ENCODE peak calls at places on chromosomes 13 and 19, in five cellular contexts. I is adrenal gland, J is lower lobe of right lung, U is A549, V is WERI-Rb-1. S is an unnamed sample.

GRCh38 chr13:31119966-31120733 is 41.6 kb downstream of the HSPH1 start:
- DNase-seq in I (no peak), J (no peak), U (no peak), V (no peak), S (no peak)

GRCh38 chr13:23622991-23623390 is 52.8 kb downstream of the TNFRSF19 start:
- DNase-seq in I (no peak), J (no peak), U (no peak), V (no peak), S (no peak)

GRCh38 chr19:46579286-46579944 is 21.7 kb upstream of the CALM3 start:
- DNase-seq in I (no peak), J (no peak), U (peak), V (no peak), S (peak)

GRCh38 chr13:23859904-23860303 is 29.3 kb downstream of the MIPEP start:
- DNase-seq in I (no peak), J (no peak), U (no peak), V (no peak), S (no peak)

GRCh38 chr19:2345794-2346663 is 14.0 kb upstream of the TMPRSS9 start:
- DNase-seq in I (no peak), J (peak), U (no peak), V (no peak), S (no peak)

GRCh38 chr19:44704982-44705381 is 6.0 kb downstream of the CEACAM16 start:
- DNase-seq in I (no peak), J (no peak), U (no peak), V (no peak), S (no peak)

GRCh38 chr13:19604306-19604705 is 29.2 kb upstream of the MPHOSPH8 start:
- DNase-seq in I (no peak), J (no peak), U (peak), V (no peak), S (no peak)

GRCh38 chr13:63438951-63439350 is 2023.3 kb upstream of the PCDH20 start:
- DNase-seq in I (no peak), J (no peak), U (no peak), V (no peak), S (no peak)

GRCh38 chr19:51296331-51297093 is 14.9 kb upstream of the IGLON5 start:
- DNase-seq in I (no peak), J (no peak), U (peak), V (peak), S (no peak)

GRCh38 chr13:52696566-52696965 is 43.1 kb downstream of the CNMD start:
- DNase-seq in I (no peak), J (no peak), U (no peak), V (no peak), S (no peak)

GRCh38 chr13:24187185-24187584 is 26.7 kb downstream of the SPATA13 start:
- DNase-seq in I (no peak), J (no peak), U (no peak), V (no peak), S (no peak)

GRCh38 chr13:38223093-38223492 is 126.6 kb upstream of the UFM1 start:
- DNase-seq in I (no peak), J (no peak), U (no peak), V (peak), S (no peak)

GRCh38 chr19:10283301-10283733 is 3.4 kb upstream of the ICAM4 start:
- DNase-seq in I (no peak), J (peak), U (no peak), V (no peak), S (no peak)

GRCh38 chr13:24911135-24911524 is 147.2 kb downstream of the RNF17 start:
- DNase-seq in I (no peak), J (no peak), U (peak), V (no peak), S (peak)

GRCh38 chr19:45419396-45419795 is 4.3 kb downstream of the ERCC1 start:
- DNase-seq in I (no peak), J (no peak), U (no peak), V (no peak), S (no peak)

GRCh38 chr13:72346716-72347115 is 380.7 kb downstream of the MZT1 start:
- DNase-seq in I (no peak), J (no peak), U (no peak), V (no peak), S (no peak)

GRCh38 chr13:36862002-36862706 is 43.1 kb downstream of the RFXAP start:
- DNase-seq in I (no peak), J (no peak), U (no peak), V (no peak), S (no peak)

GRCh38 chr13:113273856-113274590 is 23.0 kb upstream of the LAMP1 start:
- DNase-seq in I (peak), J (peak), U (no peak), V (peak), S (no peak)

GRCh38 chr13:59776924-59777690 is 386.6 kb downstream of the DIAPH3 start:
- DNase-seq in I (no peak), J (no peak), U (no peak), V (no peak), S (peak)

GRCh38 chr13:35797946-35798345 is 321.5 kb upstream of the MAB21L1 start:
- DNase-seq in I (no peak), J (no peak), U (no peak), V (no peak), S (no peak)

GRCh38 chr13:66159526-66159925 is 1070.6 kb downstream of the PCDH9 start:
- DNase-seq in I (no peak), J (no peak), U (no peak), V (no peak), S (no peak)

GRCh38 chr19:15137777-15138176 is 30.6 kb downstream of the SYDE1 start:
- DNase-seq in I (no peak), J (no peak), U (no peak), V (no peak), S (no peak)

GRCh38 chr19:35509018-35509652 is 4.3 kb downstream of the DMKN start:
- DNase-seq in I (no peak), J (peak), U (peak), V (peak), S (peak)

GRCh38 chr13:106063591-106064308 is 471.7 kb downstream of the EFNB2 start:
- DNase-seq in I (no peak), J (no peak), U (no peak), V (no peak), S (peak)

GRCh38 chr13:50244355-50244912 is 229.2 kb downstream of the KCNRG start:
- DNase-seq in I (no peak), J (no peak), U (no peak), V (no peak), S (no peak)

GRCh38 chr13:38543561-38543960 is 143.3 kb upstream of the FREM2 start:
- DNase-seq in I (no peak), J (no peak), U (no peak), V (no peak), S (no peak)

DNA sequence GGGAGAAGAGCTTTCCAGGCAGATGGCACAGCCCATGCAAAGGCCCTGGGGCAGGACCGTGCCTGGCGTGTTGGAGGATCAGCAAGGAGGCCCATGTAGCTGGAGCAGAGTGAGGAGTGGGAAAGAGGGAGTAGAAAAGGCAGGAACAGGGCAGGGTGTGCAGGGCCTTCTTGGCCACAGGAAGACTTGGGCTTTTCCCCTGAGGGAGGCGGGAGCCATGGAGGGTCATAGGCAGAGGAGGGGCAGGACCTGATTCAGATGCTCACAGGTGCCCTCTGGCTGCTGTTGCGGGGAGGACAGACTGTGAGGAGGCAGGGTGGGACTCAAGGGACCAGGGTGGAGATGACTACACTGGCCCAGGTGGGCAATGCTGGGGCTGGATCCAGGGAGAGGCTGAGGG is 13.8 kb upstream of the PTPRS start:
- DNase-seq in I (no peak), J (no peak), U (peak), V (peak), S (no peak)
- TF ChIP-seq CTCF in I (no peak), J (no peak), U (no peak), V (peak), S (peak)

GRCh38 chr13:110298566-110299321 is 8.2 kb downstream of the COL4A1 start:
- DNase-seq in I (peak), J (no peak), U (no peak), V (no peak), S (no peak)
- H3K27ac ChIP-seq in I (no peak), J (peak), U (no peak), V (no peak), S (no peak)

DNA sequence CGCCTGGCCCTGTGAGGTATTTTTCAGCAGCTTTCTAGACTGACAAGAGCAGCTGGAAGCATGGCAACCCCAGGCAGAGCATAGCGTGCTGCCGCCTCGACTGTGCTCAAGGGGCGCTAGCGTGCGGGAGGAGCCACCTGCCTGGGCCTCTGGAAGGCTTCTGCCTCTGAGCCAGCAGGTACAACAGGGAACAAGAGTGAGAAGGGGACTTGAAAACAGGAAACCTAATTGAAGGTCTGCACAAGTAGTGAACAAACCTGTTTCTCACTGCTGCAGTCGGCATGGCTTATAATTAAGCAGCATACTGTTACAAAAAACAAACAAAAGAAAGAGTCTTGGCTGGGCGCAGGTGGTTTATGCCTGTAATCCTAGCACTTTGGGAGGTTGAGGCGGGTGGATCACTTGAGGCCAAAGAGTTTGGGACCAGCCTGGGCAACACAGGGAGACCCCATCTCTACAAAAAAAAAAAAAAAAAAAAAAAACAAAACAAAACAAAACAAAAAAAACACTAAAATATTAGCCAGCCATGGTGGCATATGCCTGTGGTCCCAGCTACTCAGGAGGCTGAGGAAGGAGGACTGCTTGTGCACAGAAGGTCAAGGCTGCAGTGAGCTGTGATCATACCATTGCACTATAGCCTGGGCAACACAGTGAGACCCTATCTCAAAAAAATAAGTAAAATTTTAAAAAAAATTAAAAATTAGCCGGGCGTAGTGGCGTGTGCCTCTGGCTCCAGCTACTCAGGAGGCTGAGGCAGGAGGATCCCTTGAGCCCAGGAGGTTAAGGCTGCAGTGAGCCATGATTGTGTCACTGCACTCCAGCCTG is 12.6 kb upstream of the GARRE1 start:
- DNase-seq in I (no peak), J (peak), U (peak), V (peak), S (no peak)
- TF ChIP-seq CTCF in I (no peak), J (peak), U (peak), V (peak), S (no peak)

GRCh38 chr13:33256148-33256547 is 29.4 kb downstream of the STARD13 start:
- DNase-seq in I (no peak), J (no peak), U (no peak), V (no peak), S (no peak)

GRCh38 chr13:33260168-33261098 is 25.1 kb downstream of the STARD13 start:
- DNase-seq in I (no peak), J (no peak), U (no peak), V (no peak), S (no peak)

GRCh38 chr13:33259296-33259695 is 26.3 kb downstream of the STARD13 start:
- DNase-seq in I (no peak), J (no peak), U (no peak), V (no peak), S (no peak)

GRCh38 chr13:33258437-33259193 is 26.9 kb downstream of the STARD13 start:
- DNase-seq in I (no peak), J (no peak), U (no peak), V (no peak), S (no peak)

DNA sequence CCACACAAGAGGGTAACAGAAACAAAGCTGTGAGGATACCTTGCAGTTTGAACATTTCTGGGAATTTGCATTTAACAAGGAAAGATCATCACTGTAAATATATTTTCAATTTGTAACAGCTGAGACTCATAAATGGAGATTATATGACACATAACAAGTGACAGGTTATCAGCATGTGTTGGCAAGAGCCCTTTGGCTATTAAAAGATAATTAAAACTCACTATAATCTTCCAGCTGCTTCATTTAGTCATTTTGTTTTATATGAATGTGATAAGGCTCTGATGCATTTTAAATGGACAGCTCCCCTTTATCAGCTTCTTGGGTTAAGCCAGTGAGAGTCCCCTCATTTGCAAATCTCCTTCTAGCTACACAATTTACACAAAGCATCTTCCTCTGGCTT is 27.8 kb downstream of the STARD13 start:
- DNase-seq in I (no peak), J (no peak), U (no peak), V (no peak), S (no peak)
- H3K27ac ChIP-seq in I (no peak), J (peak), U (no peak), V (no peak), S (no peak)

GRCh38 chr13:110239280-110240120 is 67.5 kb downstream of the COL4A1 start:
- DNase-seq in I (no peak), J (no peak), U (no peak), V (no peak), S (no peak)
- TF ChIP-seq CTCF in I (no peak), J (no peak), U (no peak), V (peak), S (no peak)

DNA sequence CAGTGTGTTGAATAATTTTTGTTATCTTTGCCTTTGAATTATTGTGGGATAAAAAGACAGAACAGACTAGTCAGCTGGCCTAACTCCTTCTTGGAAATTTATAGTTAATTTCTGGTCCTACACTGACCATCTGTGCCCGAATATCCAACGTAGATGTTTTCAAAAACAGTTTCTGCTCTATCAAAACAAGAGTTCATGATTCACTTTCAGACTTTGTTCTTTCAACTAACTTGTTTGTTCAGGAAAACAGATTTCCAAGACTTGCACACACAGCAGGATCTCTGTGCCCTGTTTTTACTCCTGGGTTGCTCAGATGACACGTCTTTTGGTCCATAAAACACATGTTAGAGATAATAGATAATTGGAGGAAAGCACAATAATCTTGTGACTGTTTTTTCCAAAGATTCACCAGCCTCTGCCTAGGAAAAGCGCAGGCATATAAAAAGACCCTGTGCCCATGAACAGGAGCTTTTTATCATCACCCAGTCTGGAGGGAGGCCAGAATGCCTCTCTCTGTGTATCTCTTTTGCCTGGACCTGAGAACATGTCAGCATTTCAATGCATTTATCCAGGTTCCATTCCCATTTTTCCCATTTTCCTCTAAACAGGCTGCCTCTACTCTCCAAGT is 218.0 kb downstream of the IRS2 start:
- DNase-seq in I (no peak), J (no peak), U (no peak), V (no peak), S (no peak)
- H3K27ac ChIP-seq in I (no peak), J (no peak), U (peak), V (no peak), S (no peak)

DNA sequence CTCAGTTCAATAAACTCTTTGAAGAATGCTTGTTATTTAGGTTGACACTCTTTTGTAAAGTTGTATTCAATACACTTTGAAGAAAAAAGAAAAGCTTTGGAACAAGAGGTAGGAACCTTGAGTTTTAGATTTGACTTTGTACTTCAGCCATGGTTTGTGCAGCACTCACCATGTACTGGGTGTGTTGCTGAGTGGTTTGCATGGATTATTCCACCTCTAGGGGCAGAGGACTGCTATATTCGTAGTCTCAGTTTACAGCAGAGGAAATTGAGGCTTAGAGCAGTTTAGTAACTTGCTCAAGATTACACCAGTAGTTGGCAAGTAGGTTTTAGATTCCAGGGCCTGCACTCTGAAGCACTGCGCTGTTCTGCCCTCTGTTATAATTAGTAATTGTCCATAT is 68.8 kb downstream of the DNAJC3 start:
- DNase-seq in I (no peak), J (no peak), U (no peak), V (no peak), S (no peak)
- TF ChIP-seq CTCF in I (no peak), J (no peak), U (no peak), V (peak), S (no peak)